ENCODE peak calls at places on chromosomes 16 and 17, in seven cellular contexts. One of them, this sample, is unnamed.

GRCh38 chr17:63772801-63773271 is 561 bp downstream of the CCDC47 start:
- DNase-seq in CD8-positive, alpha-beta T cell: no peak
- DNase-seq in heart left ventricle: no peak
- DNase-seq in progenitor cell of endocrine pancreas: no peak
- DNase-seq in neuronal stem cell: no peak
- DNase-seq in brain pericyte: peak; percentile 6
- DNase-seq in mucosa of gallbladder: no peak
- DNase-seq in this sample: no peak

GRCh38 chr17:64502809-64503208 is 3.3 kb downstream of the DDX5 start:
- DNase-seq in progenitor cell of endocrine pancreas: no peak
- DNase-seq in brain pericyte: no peak
- DNase-seq in neuronal stem cell: no peak
- DNase-seq in heart left ventricle: no peak
- DNase-seq in mucosa of gallbladder: no peak
- DNase-seq in CD8-positive, alpha-beta T cell: no peak
- DNase-seq in this sample: no peak

GRCh38 chr16:77374384-77374783 is 60.5 kb downstream of the ADAMTS18 start:
- DNase-seq in heart left ventricle: no peak
- DNase-seq in CD8-positive, alpha-beta T cell: no peak
- DNase-seq in progenitor cell of endocrine pancreas: no peak
- DNase-seq in neuronal stem cell: no peak
- DNase-seq in brain pericyte: no peak
- DNase-seq in mucosa of gallbladder: no peak
- DNase-seq in this sample: no peak

GRCh38 chr17:5587431-5588032 is 3.2 kb upstream of the NLRP1 start:
- DNase-seq in progenitor cell of endocrine pancreas: no peak
- DNase-seq in neuronal stem cell: peak; percentile 83
- DNase-seq in heart left ventricle: no peak
- DNase-seq in brain pericyte: peak; percentile 30
- DNase-seq in CD8-positive, alpha-beta T cell: no peak
- DNase-seq in mucosa of gallbladder: peak; percentile 52
- DNase-seq in this sample: no peak

GRCh38 chr17:15453782-15454181 is 13.6 kb downstream of the CDRT4 start:
- DNase-seq in mucosa of gallbladder: no peak
- DNase-seq in heart left ventricle: no peak
- DNase-seq in progenitor cell of endocrine pancreas: no peak
- DNase-seq in CD8-positive, alpha-beta T cell: no peak
- DNase-seq in neuronal stem cell: no peak
- DNase-seq in brain pericyte: no peak
- DNase-seq in this sample: peak; percentile 21

GRCh38 chr17:48814504-48814903 is 2.5 kb downstream of the TTLL6 start:
- DNase-seq in CD8-positive, alpha-beta T cell: peak; percentile 42
- DNase-seq in heart left ventricle: peak; percentile 52
- DNase-seq in progenitor cell of endocrine pancreas: peak; percentile 30
- DNase-seq in mucosa of gallbladder: peak; percentile 35
- DNase-seq in brain pericyte: no peak
- DNase-seq in neuronal stem cell: peak; percentile 57
- DNase-seq in this sample: no peak

GRCh38 chr17:42389135-42389417 is 834 bp upstream of the STAT3 start:
- DNase-seq in mucosa of gallbladder: no peak
- DNase-seq in brain pericyte: no peak
- DNase-seq in neuronal stem cell: no peak
- DNase-seq in CD8-positive, alpha-beta T cell: no peak
- DNase-seq in progenitor cell of endocrine pancreas: no peak
- DNase-seq in heart left ventricle: no peak
- DNase-seq in this sample: no peak

GRCh38 chr16:30063893-30064745 is 1.4 kb upstream of the ALDOA start:
- DNase-seq in CD8-positive, alpha-beta T cell: peak; percentile 63
- DNase-seq in heart left ventricle: peak; percentile 91
- DNase-seq in mucosa of gallbladder: peak; percentile 74
- DNase-seq in neuronal stem cell: no peak
- DNase-seq in brain pericyte: no peak
- DNase-seq in progenitor cell of endocrine pancreas: no peak
- DNase-seq in this sample: peak; percentile 58

GRCh38 chr17:50765454-50766221 is 1.7 kb downstream of the ANKRD40CL start:
- DNase-seq in mucosa of gallbladder: no peak
- DNase-seq in progenitor cell of endocrine pancreas: no peak
- DNase-seq in heart left ventricle: no peak
- DNase-seq in CD8-positive, alpha-beta T cell: no peak
- DNase-seq in neuronal stem cell: no peak
- DNase-seq in brain pericyte: no peak
- DNase-seq in this sample: no peak